ENCODE peak calls at places on chromosomes 12 and 14, in four cellular contexts. D, K, R and L are unnamed samples.
A peak's percentile ranks its signal among the peaks of the same experiment; 100 is the strongest.

GRCh38 chr12:53427905-53428594 is 4.4 kb downstream of the AMHR2 start:
- DNase-seq in K (no peak), D (no peak), R (peak; percentile 91), L (no peak)

GRCh38 chr12:116157845-116158267 is 119.6 kb downstream of the MED13L start:
- DNase-seq in K (no peak), R (no peak), D (no peak), L (no peak)

GRCh38 chr12:124507188-124508109 is 60.0 kb downstream of the NCOR2 start:
- DNase-seq in K (no peak), R (no peak), D (no peak), L (no peak)

GRCh38 chr12:131229426-131230339 is 276.0 kb downstream of the ADGRD1 start:
- DNase-seq in R (no peak), D (no peak), K (peak; percentile 89), L (no peak)

GRCh38 chr14:72894323-72894622 is 372 bp upstream of the DPF3 start:
- DNase-seq in D (no peak), R (no peak), K (no peak), L (no peak)

GRCh38 chr14:99034711-99035171 is 237.3 kb downstream of the BCL11B start:
- DNase-seq in D (no peak), R (no peak), K (no peak), L (no peak)

GRCh38 chr14:22535916-22536315 is 53.1 kb downstream of the DAD1 start:
- DNase-seq in D (no peak), R (no peak), K (no peak), L (no peak)

GRCh38 chr12:4269279-4269991 is 4.1 kb upstream of the CCND2 start:
- DNase-seq in R (no peak), D (no peak), K (peak; percentile 77), L (no peak)

GRCh38 chr14:24712909-24713308 is 78.9 kb upstream of the GZMB start:
- DNase-seq in K (no peak), R (no peak), D (no peak), L (no peak)

GRCh38 chr12:56154246-56154771 is 1.9 kb downstream of the MYL6B start:
- DNase-seq in D (no peak), K (no peak), R (no peak), L (no peak)

GRCh38 chr12:56565510-56566101 is 44.0 kb downstream of the RBMS2 start:
- DNase-seq in K (peak; percentile 67), R (peak; percentile 73), D (peak; percentile 54), L (peak; percentile 53)

GRCh38 chr12:89665556-89665955 is 43.1 kb downstream of the ATP2B1 start:
- DNase-seq in D (no peak), R (no peak), K (no peak), L (no peak)

GRCh38 chr12:105467710-105468366 is 137.3 kb downstream of the C12orf75 start:
- DNase-seq in D (no peak), R (no peak), K (no peak), L (no peak)

GRCh38 chr12:122872815-122873361 is 23.0 kb downstream of the VPS37B start:
- DNase-seq in D (no peak), R (no peak), K (no peak), L (no peak)

GRCh38 chr14:33714527-33715222 is 236.2 kb downstream of the EGLN3 start:
- DNase-seq in D (no peak), R (no peak), K (no peak), L (no peak)

GRCh38 chr14:89907655-89908054 is 46.9 kb downstream of the EFCAB11 start:
- DNase-seq in D (no peak), R (no peak), K (no peak), L (no peak)

GRCh38 chr12:18204053-18204452 is 57.3 kb upstream of the PIK3C2G start:
- DNase-seq in R (no peak), D (no peak), K (no peak), L (no peak)

GRCh38 chr12:126069549-126070165 is 1004.4 kb downstream of the AACS start:
- DNase-seq in D (peak; percentile 33), R (peak; percentile 68), K (peak; percentile 22), L (peak; percentile 90)

GRCh38 chr12:3869860-3870259 is 3.3 kb downstream of the PARP11 start:
- DNase-seq in R (no peak), D (no peak), K (no peak), L (no peak)

GRCh38 chr12:95412826-95413311 is 61.1 kb upstream of the METAP2 start:
- DNase-seq in D (no peak), R (no peak), K (no peak), L (no peak)

GRCh38 chr12:91380651-91381050 is 198.0 kb upstream of the DCN start:
- DNase-seq in D (no peak), R (no peak), K (no peak), L (no peak)

GRCh38 chr14:51865953-51866747 is 5.7 kb downstream of the GNG2 start:
- DNase-seq in R (no peak), K (no peak), D (no peak), L (no peak)

GRCh38 chr12:109763201-109763841 is 49.7 kb downstream of the FAM222A start:
- DNase-seq in R (peak; percentile 60), D (no peak), K (no peak), L (peak; percentile 35)

GRCh38 chr12:22562187-22563028 is 18.1 kb upstream of the C2CD5 start:
- DNase-seq in K (no peak), D (no peak), R (no peak), L (no peak)

GRCh38 chr12:25959069-25959961 is 833 bp downstream of the RASSF8 start:
- DNase-seq in R (peak; percentile 46), K (no peak), D (no peak), L (no peak)
- TF ChIP-seq RNF2 in R (no peak), K (no peak), D (no peak), L (no peak)

GRCh38 chr14:100788517-100789365 is 37.2 kb upstream of the MEG3 start:
- DNase-seq in R (no peak), K (peak; percentile 44), D (peak; percentile 62), L (no peak)
- TF ChIP-seq RNF2 in R (no peak), K (no peak), D (no peak), L (no peak)

DNA sequence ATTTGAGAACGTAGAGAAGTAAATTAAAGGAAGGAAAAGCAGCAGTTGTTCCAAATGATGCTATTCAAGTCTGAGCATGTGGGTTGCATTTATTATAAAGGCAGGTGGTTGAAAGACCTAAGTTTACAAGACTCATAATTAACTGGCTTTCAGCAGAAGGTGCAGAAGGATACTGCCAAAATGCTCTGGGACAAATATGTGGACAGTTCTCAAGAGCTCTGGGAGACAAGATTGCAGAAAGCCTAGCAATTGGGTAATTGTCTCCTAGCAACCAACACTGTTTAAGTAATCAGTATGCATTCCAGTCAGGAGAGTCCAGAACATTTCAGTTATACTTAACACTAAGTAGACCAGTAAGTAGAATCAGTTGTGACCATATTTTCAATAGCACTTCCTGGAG is 131.5 kb downstream of the GPR135 start:
- DNase-seq in R (peak; percentile 53), D (peak; percentile 40), K (no peak), L (no peak)
- TF ChIP-seq RNF2 in R (no peak), D (no peak), K (no peak), L (no peak)

GRCh38 chr12:107129315-107129930 is 36.1 kb upstream of the CRY1 start:
- DNase-seq in K (no peak), D (no peak), R (no peak), L (no peak)

GRCh38 chr12:107126688-107127481 is 33.5 kb upstream of the CRY1 start:
- DNase-seq in K (no peak), D (no peak), R (peak; percentile 33), L (no peak)

GRCh38 chr12:107125833-107126232 is 32.5 kb upstream of the CRY1 start:
- DNase-seq in D (no peak), K (no peak), R (no peak), L (no peak)

GRCh38 chr12:107130830-107131760 is 37.7 kb upstream of the CRY1 start:
- DNase-seq in K (no peak), D (no peak), R (no peak), L (no peak)

GRCh38 chr12:107127482-107128185 is 34.3 kb upstream of the CRY1 start:
- DNase-seq in D (no peak), R (no peak), K (no peak), L (no peak)
- TF ChIP-seq RNF2 in D (no peak), R (no peak), K (no peak), L (no peak)

DNA sequence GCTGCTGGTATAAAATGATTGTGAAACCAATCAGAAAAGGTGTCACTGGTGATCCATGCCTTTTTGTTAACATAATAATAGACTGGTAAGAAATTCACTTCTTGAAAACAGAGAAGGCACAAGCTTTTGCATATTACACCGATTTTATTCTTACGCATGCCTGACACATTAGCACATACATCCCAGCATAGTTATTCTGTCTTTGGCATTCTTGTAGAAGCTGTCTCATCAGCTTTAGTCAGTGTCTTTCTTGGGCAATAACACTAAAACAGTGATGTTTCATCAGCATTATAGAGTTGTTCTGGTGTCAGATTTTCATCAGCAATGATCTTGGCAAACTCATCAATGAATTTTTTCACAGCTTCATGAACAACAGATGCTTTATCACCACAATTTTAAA is 283.4 kb upstream of the TMTC1 start:
- DNase-seq in K (no peak), D (no peak), R (no peak), L (no peak)
- TF ChIP-seq RNF2 in K (no peak), D (no peak), R (no peak), L (no peak)

DNA sequence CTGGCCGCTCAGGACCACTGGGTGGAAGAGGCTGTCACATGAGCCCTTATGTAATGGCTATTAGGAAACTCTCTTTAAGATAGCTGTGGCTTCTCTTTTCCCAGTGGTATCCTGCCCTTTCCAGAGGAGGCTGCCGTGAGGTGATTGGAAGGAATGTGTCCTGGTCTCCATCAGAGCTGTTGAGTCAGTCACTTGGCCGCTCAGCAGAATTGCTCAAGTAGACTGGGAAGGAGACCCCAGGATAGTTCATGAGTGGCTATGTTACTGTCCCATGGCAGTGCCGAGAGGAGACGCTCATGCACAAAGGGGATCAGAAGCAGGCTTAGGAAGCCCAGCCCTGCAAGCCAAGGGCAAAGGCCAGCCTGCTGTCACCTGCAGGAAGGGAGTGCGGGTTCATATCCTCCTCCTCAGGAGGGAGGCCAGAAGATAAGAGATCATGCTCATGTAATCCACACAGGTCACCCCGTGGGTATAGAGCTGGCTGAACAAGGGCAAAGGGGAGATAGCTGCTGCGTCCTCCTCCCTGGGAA is 136.9 kb upstream of the MAX start:
- DNase-seq in D (peak; percentile 61), K (no peak), R (no peak), L (no peak)
- TF ChIP-seq RNF2 in D (no peak), K (no peak), R (no peak), L (no peak)

GRCh38 chr12:55057466-55057865 is 37.7 kb downstream of the NEUROD4 start:
- DNase-seq in K (no peak), D (no peak), R (no peak), L (no peak)
- TF ChIP-seq RNF2 in K (no peak), D (no peak), R (no peak), L (no peak)

DNA sequence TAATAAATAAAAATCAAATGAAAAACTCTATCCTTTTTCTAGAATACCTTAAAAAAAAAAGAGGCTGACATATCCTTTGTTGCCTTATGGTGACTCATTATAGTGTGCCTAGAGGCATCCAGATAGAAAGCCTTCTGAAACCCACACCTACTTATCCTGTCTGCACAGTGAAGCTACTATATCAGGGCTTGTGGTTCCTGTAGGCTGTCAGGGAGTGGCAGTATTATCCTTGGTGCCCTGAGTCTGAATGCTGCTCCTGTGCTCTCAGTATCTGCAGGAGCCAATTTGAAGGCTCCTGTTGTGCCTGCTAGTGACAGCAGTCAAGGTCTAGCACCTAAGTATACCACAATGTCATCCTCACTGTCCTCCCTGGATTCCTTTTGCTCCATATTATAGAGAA is 168.4 kb upstream of the AVPR1A start:
- DNase-seq in D (no peak), K (no peak), R (peak; percentile 45), L (no peak)
- TF ChIP-seq RNF2 in D (no peak), K (no peak), R (no peak), L (no peak)